ENCODE peak calls at places on chromosomes 3 and 15, in eight cellular contexts. One of them, this sample, is unnamed.

GRCh38 chr3:59442056-59442455 is 392.2 kb upstream of the CFAP20DC start:
- DNase-seq in ovary: no peak
- DNase-seq in NB4: no peak
- DNase-seq in Peyer's patch: no peak
- DNase-seq in breast epithelium: no peak
- DNase-seq in vagina: no peak
- DNase-seq in A549: no peak
- DNase-seq in gastrocnemius medialis: no peak
- DNase-seq in this sample: no peak

GRCh38 chr3:61081554-61081953 is 169.7 kb downstream of the FHIT start:
- DNase-seq in ovary: no peak
- DNase-seq in NB4: no peak
- DNase-seq in Peyer's patch: no peak
- DNase-seq in breast epithelium: no peak
- DNase-seq in vagina: no peak
- DNase-seq in A549: no peak
- DNase-seq in gastrocnemius medialis: no peak
- DNase-seq in this sample: no peak

GRCh38 chr3:2356298-2356950 is 257.8 kb downstream of the CNTN4 start:
- DNase-seq in ovary: no peak
- DNase-seq in NB4: no peak
- DNase-seq in Peyer's patch: no peak
- DNase-seq in breast epithelium: no peak
- DNase-seq in vagina: no peak
- DNase-seq in A549: no peak
- DNase-seq in gastrocnemius medialis: no peak
- DNase-seq in this sample: no peak

GRCh38 chr15:77457619-77458265 is 37.1 kb downstream of the HMG20A start:
- DNase-seq in ovary: no peak
- DNase-seq in NB4: no peak
- DNase-seq in Peyer's patch: no peak
- DNase-seq in breast epithelium: no peak
- DNase-seq in vagina: no peak
- DNase-seq in A549: no peak
- DNase-seq in gastrocnemius medialis: no peak
- DNase-seq in this sample: no peak

GRCh38 chr3:39154323-39155021 is 1.1 kb upstream of the CSRNP1 start:
- DNase-seq in ovary: peak
- DNase-seq in NB4: peak
- DNase-seq in Peyer's patch: peak
- DNase-seq in breast epithelium: peak
- DNase-seq in vagina: no peak
- DNase-seq in A549: peak
- DNase-seq in gastrocnemius medialis: no peak
- DNase-seq in this sample: peak

GRCh38 chr3:180947761-180948390 is 35.4 kb downstream of the FXR1 start:
- DNase-seq in ovary: no peak
- DNase-seq in NB4: peak
- DNase-seq in Peyer's patch: no peak
- DNase-seq in breast epithelium: no peak
- DNase-seq in vagina: no peak
- DNase-seq in A549: no peak
- DNase-seq in gastrocnemius medialis: no peak
- DNase-seq in this sample: no peak

GRCh38 chr15:35669457-35670045 is 123.6 kb upstream of the DPH6 start:
- DNase-seq in ovary: no peak
- DNase-seq in NB4: no peak
- DNase-seq in Peyer's patch: no peak
- DNase-seq in breast epithelium: no peak
- DNase-seq in vagina: no peak
- DNase-seq in A549: no peak
- DNase-seq in gastrocnemius medialis: no peak
- DNase-seq in this sample: no peak

GRCh38 chr15:63977102-63977501 is 69.2 kb downstream of the DAPK2 start:
- DNase-seq in ovary: no peak
- DNase-seq in NB4: no peak
- DNase-seq in Peyer's patch: peak
- DNase-seq in breast epithelium: no peak
- DNase-seq in vagina: peak
- DNase-seq in A549: no peak
- DNase-seq in gastrocnemius medialis: no peak
- DNase-seq in this sample: no peak

GRCh38 chr3:38131621-38132369 is 5.1 kb downstream of the ACAA1 start:
- DNase-seq in ovary: no peak
- DNase-seq in NB4: peak
- DNase-seq in Peyer's patch: peak
- DNase-seq in breast epithelium: no peak
- DNase-seq in vagina: no peak
- DNase-seq in A549: peak
- DNase-seq in gastrocnemius medialis: no peak
- DNase-seq in this sample: no peak

GRCh38 chr3:52237659-52238172 is 1.2 kb downstream of the TWF2 start:
- DNase-seq in ovary: peak
- DNase-seq in NB4: peak
- DNase-seq in Peyer's patch: peak
- DNase-seq in breast epithelium: peak
- DNase-seq in vagina: no peak
- DNase-seq in A549: peak
- DNase-seq in gastrocnemius medialis: peak
- DNase-seq in this sample: peak

GRCh38 chr3:127799476-127800222 is 22.7 kb downstream of the MGLL start:
- DNase-seq in ovary: no peak
- DNase-seq in NB4: no peak
- DNase-seq in Peyer's patch: no peak
- DNase-seq in breast epithelium: no peak
- DNase-seq in vagina: no peak
- DNase-seq in A549: peak
- DNase-seq in gastrocnemius medialis: no peak
- DNase-seq in this sample: no peak

GRCh38 chr3:69504232-69504631 is 118.3 kb upstream of the FRMD4B start:
- DNase-seq in ovary: no peak
- DNase-seq in NB4: no peak
- DNase-seq in Peyer's patch: no peak
- DNase-seq in breast epithelium: no peak
- DNase-seq in vagina: no peak
- DNase-seq in A549: no peak
- DNase-seq in gastrocnemius medialis: no peak
- DNase-seq in this sample: no peak

GRCh38 chr3:122074621-122075265 is 19.6 kb downstream of the CD86 start:
- DNase-seq in ovary: no peak
- DNase-seq in NB4: peak
- DNase-seq in Peyer's patch: peak
- DNase-seq in breast epithelium: no peak
- DNase-seq in vagina: no peak
- DNase-seq in A549: no peak
- DNase-seq in gastrocnemius medialis: peak
- DNase-seq in this sample: peak

GRCh38 chr15:38263996-38264395 is 11.4 kb downstream of the SPRED1 start:
- DNase-seq in ovary: no peak
- DNase-seq in NB4: no peak
- DNase-seq in Peyer's patch: no peak
- DNase-seq in breast epithelium: no peak
- DNase-seq in vagina: no peak
- DNase-seq in A549: no peak
- DNase-seq in gastrocnemius medialis: no peak
- DNase-seq in this sample: no peak

GRCh38 chr15:74209560-74209958 is 7.0 kb upstream of the STRA6 start:
- DNase-seq in ovary: no peak
- DNase-seq in NB4: no peak
- DNase-seq in Peyer's patch: no peak
- DNase-seq in breast epithelium: no peak
- DNase-seq in vagina: no peak
- DNase-seq in A549: no peak
- DNase-seq in gastrocnemius medialis: no peak
- DNase-seq in this sample: no peak

GRCh38 chr15:80551348-80551747 is 143.8 kb upstream of the ABHD17C start:
- DNase-seq in ovary: no peak
- DNase-seq in NB4: no peak
- DNase-seq in Peyer's patch: no peak
- DNase-seq in breast epithelium: no peak
- DNase-seq in vagina: peak
- DNase-seq in A549: no peak
- DNase-seq in gastrocnemius medialis: no peak
- DNase-seq in this sample: no peak

GRCh38 chr3:113717818-113718217 is 21.4 kb upstream of the USF3 start:
- DNase-seq in ovary: no peak
- DNase-seq in NB4: no peak
- DNase-seq in Peyer's patch: no peak
- DNase-seq in breast epithelium: no peak
- DNase-seq in vagina: no peak
- DNase-seq in A549: no peak
- DNase-seq in gastrocnemius medialis: no peak
- DNase-seq in this sample: no peak
- TF ChIP-seq POLR2A in ovary: no peak
- TF ChIP-seq POLR2A in NB4: no peak
- TF ChIP-seq POLR2A in Peyer's patch: no peak
- TF ChIP-seq POLR2A in breast epithelium: no peak
- TF ChIP-seq POLR2A in vagina: no peak
- TF ChIP-seq POLR2A in A549: no peak
- TF ChIP-seq POLR2A in gastrocnemius medialis: no peak
- TF ChIP-seq POLR2A in this sample: no peak

GRCh38 chr15:55288006-55288717 is 1.5 kb downstream of the RAB27A start:
- DNase-seq in ovary: no peak
- DNase-seq in NB4: no peak
- DNase-seq in Peyer's patch: no peak
- DNase-seq in breast epithelium: no peak
- DNase-seq in vagina: peak
- DNase-seq in A549: no peak
- DNase-seq in gastrocnemius medialis: no peak
- DNase-seq in this sample: no peak

GRCh38 chr15:55290361-55291057 is 896 bp upstream of the RAB27A start:
- DNase-seq in ovary: peak
- DNase-seq in NB4: peak
- DNase-seq in Peyer's patch: peak
- DNase-seq in breast epithelium: peak
- DNase-seq in vagina: peak
- DNase-seq in A549: peak
- DNase-seq in gastrocnemius medialis: peak
- DNase-seq in this sample: peak

GRCh38 chr15:55284461-55284860 is 5.2 kb downstream of the RAB27A start:
- DNase-seq in ovary: no peak
- DNase-seq in NB4: no peak
- DNase-seq in Peyer's patch: no peak
- DNase-seq in breast epithelium: no peak
- DNase-seq in vagina: peak
- DNase-seq in A549: no peak
- DNase-seq in gastrocnemius medialis: no peak
- DNase-seq in this sample: no peak

GRCh38 chr15:55289011-55289572 is 521 bp downstream of the RAB27A start:
- DNase-seq in ovary: peak
- DNase-seq in NB4: peak
- DNase-seq in Peyer's patch: peak
- DNase-seq in breast epithelium: peak
- DNase-seq in vagina: peak
- DNase-seq in A549: peak
- DNase-seq in gastrocnemius medialis: no peak
- DNase-seq in this sample: peak

DNA sequence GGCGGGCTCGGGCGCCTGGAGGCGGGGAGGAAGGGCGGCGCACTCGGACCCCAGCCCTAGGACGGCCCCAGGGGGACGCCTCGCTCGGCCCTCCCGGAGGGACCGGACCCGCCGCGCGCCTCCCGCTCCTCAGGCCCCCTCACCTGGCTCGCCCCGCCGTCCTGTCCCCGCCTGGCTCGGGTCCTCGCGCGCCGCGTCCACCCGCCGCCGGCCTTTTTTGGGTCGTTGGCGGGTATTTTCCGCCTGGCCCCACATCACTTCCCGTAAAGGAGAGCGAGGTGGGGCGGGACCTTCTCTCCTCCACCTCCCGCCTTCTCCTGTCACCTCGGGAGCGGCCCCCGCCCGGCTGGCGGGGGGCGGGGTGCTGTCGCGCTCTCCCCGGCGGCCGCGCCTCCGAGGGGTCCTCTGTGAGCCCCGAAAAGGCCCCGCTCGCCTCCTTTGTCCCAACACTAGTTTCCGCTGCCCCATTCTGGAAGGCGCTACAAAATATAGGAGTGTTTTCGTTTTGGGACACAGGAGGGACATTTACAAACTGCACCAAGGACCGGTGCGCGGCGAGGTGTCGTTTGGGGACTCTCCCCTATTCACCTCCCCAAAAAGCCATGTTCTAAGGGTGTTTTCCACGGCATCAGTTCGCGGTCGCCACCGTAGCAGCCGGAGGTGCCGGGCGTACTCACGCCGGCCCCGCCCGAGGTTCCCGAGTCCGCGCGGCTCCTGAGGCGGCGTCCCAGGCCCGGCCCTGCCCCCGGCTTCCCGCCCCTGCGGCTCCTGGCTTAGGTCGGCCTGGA is at the start of gene RAB27A:
- DNase-seq in ovary: peak
- DNase-seq in NB4: peak
- DNase-seq in Peyer's patch: peak
- DNase-seq in breast epithelium: peak
- DNase-seq in vagina: no peak
- DNase-seq in A549: peak
- DNase-seq in gastrocnemius medialis: peak
- DNase-seq in this sample: peak
- TF ChIP-seq POLR2A in ovary: no peak
- TF ChIP-seq POLR2A in NB4: peak
- TF ChIP-seq POLR2A in Peyer's patch: peak
- TF ChIP-seq POLR2A in breast epithelium: no peak
- TF ChIP-seq POLR2A in vagina: no peak
- TF ChIP-seq POLR2A in A549: peak
- TF ChIP-seq POLR2A in gastrocnemius medialis: peak
- TF ChIP-seq POLR2A in this sample: no peak

GRCh38 chr15:99511865-99512632 is 53.7 kb upstream of the MEF2A start:
- DNase-seq in ovary: no peak
- DNase-seq in NB4: peak
- DNase-seq in Peyer's patch: peak
- DNase-seq in breast epithelium: no peak
- DNase-seq in vagina: no peak
- DNase-seq in A549: no peak
- DNase-seq in gastrocnemius medialis: peak
- DNase-seq in this sample: no peak
- TF ChIP-seq POLR2A in ovary: no peak
- TF ChIP-seq POLR2A in NB4: no peak
- TF ChIP-seq POLR2A in Peyer's patch: no peak
- TF ChIP-seq POLR2A in breast epithelium: no peak
- TF ChIP-seq POLR2A in vagina: no peak
- TF ChIP-seq POLR2A in A549: no peak
- TF ChIP-seq POLR2A in gastrocnemius medialis: peak
- TF ChIP-seq POLR2A in this sample: no peak

DNA sequence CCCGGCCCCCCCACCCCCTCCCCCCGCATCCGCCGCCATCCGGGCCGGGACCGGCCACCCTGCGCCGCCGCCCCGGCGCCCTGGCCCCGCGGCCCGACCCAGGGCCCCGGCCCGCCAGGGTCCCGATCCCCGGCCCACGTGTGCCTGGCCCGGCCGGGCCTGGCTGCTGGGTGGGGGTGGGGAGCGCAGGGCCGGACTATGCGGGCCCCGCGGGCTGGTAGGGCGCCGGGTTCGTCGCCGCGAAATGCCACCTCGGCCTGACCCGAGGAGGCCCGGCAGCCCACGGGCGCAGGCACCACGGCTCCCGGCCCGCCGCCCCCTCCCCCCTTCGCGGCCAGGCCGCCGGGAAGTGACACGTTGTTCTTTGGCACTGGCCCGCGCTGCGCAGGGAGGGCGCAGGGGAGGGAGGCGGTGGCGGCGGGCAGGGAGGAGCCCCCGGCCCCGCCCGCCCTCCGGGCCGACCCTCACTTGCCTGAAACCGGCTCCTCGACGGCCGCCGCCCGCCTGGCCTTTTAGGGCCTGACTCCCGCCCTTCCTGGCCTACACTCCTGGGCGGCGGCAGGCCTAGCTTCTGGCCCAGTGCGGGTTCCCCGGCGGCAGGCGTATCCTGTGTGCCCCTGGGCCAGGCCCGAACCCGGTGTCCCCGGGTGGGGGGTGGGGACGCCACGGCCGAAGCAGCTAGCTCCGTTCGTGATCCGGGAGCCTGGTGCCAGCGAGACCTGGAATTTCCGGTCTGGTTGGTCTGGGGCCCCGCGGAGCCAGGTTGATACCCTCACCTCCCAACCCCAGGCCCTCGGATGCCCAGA is 497 bp downstream of the EIF4G1 start:
- DNase-seq in ovary: peak
- DNase-seq in NB4: peak
- DNase-seq in Peyer's patch: peak
- DNase-seq in breast epithelium: peak
- DNase-seq in vagina: peak
- DNase-seq in A549: peak
- DNase-seq in gastrocnemius medialis: peak
- DNase-seq in this sample: peak
- TF ChIP-seq POLR2A in ovary: peak
- TF ChIP-seq POLR2A in NB4: no peak
- TF ChIP-seq POLR2A in Peyer's patch: peak
- TF ChIP-seq POLR2A in breast epithelium: no peak
- TF ChIP-seq POLR2A in vagina: no peak
- TF ChIP-seq POLR2A in A549: peak
- TF ChIP-seq POLR2A in gastrocnemius medialis: peak
- TF ChIP-seq POLR2A in this sample: peak

This sample was measured in sigmoid colon.